ENCODE peak calls at places on chromosome 4, in four cellular contexts. A is HepG2, D is K562, N is GM12878. X is an unnamed sample.

GRCh38 chr4:80448056-80448455 is 112.5 kb downstream of the CFAP299 start:
- DNase-seq in A (no peak), D (no peak), N (no peak), X (no peak)

GRCh38 chr4:31086771-31087330 is 366.7 kb downstream of the PCDH7 start:
- DNase-seq in A (no peak), D (no peak), N (no peak), X (no peak)

GRCh38 chr4:111501946-111502345 is 643.3 kb upstream of the FAM241A start:
- DNase-seq in A (no peak), D (no peak), N (no peak), X (no peak)

GRCh38 chr4:8320386-8320750 is 50.8 kb downstream of the HTRA3 start:
- DNase-seq in A (peak; percentile 18), D (peak; percentile 31), N (no peak), X (no peak)

GRCh38 chr4:184120549-184121127 is 97.0 kb downstream of the ENPP6 start:
- DNase-seq in A (no peak), D (no peak), N (no peak), X (no peak)

GRCh38 chr4:139557506-139558110 is 1.6 kb upstream of the SETD7 start:
- DNase-seq in A (no peak), D (no peak), N (no peak), X (no peak)

GRCh38 chr4:8267077-8267476 is 2.5 kb upstream of the HTRA3 start:
- DNase-seq in A (peak; percentile 52), D (peak; percentile 71), N (no peak), X (peak; percentile 73)

GRCh38 chr4:143358923-143359694 is 22.4 kb downstream of the GAB1 start:
- DNase-seq in A (no peak), D (peak; percentile 48), N (no peak), X (no peak)

GRCh38 chr4:163161536-163162205 is 5.0 kb downstream of the NAF1 start:
- DNase-seq in A (peak; percentile 3), D (peak; percentile 15), N (no peak), X (no peak)

GRCh38 chr4:127623755-127624087 is 9.0 kb upstream of the INTU start:
- DNase-seq in A (no peak), D (no peak), N (no peak), X (no peak)

GRCh38 chr4:38154681-38155588 is 194.7 kb downstream of the PTTG2 start:
- DNase-seq in A (no peak), D (peak; percentile 38), N (no peak), X (no peak)

GRCh38 chr4:10625130-10625529 is 59.4 kb downstream of the CLNK start:
- DNase-seq in A (peak; percentile 2), D (no peak), N (no peak), X (no peak)

GRCh38 chr4:102524691-102525090 is 23.5 kb downstream of the NFKB1 start:
- DNase-seq in A (no peak), D (no peak), N (no peak), X (no peak)

DNA sequence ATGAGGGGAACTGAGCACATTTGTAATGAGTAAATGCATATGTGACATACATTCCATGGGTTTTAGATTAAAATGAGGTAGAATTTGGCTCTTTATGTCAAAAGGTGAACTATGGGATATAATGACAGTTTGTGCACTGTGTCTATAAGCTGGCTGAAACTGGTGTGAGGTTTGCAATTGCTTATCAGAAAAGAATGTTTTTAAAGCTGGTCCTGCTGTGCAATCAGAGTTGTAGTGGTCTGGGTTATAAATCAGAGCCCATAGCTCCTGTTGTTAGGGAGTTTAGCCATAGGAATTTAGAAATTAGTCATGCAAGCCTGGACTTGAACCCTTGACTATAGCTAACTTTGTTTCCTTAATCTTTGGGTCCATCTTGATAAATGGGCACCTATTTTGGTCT is 23.1 kb upstream of the GATB start:
- DNase-seq in A (no peak), D (no peak), N (no peak), X (no peak)
- TF ChIP-seq FOXM1 in A (no peak), D (no peak), N (no peak), X (no peak)

GRCh38 chr4:107647591-107647990 is 72.4 kb downstream of the PAPSS1 start:
- DNase-seq in A (no peak), D (no peak), N (no peak), X (no peak)
- TF ChIP-seq BHLHE40 in A (no peak), D (no peak), N (no peak), X (no peak)

GRCh38 chr4:185779520-185779919 is 32.5 kb downstream of the SORBS2 start:
- DNase-seq in A (peak; percentile 82), D (no peak), N (no peak), X (no peak)

GRCh38 chr4:185780472-185780871 is 31.5 kb downstream of the SORBS2 start:
- DNase-seq in A (no peak), D (no peak), N (no peak), X (no peak)

GRCh38 chr4:185775792-185776555 is 36.0 kb downstream of the SORBS2 start:
- DNase-seq in A (no peak), D (no peak), N (no peak), X (no peak)

GRCh38 chr4:185774815-185775684 is 36.9 kb downstream of the SORBS2 start:
- DNase-seq in A (no peak), D (no peak), N (no peak), X (no peak)

DNA sequence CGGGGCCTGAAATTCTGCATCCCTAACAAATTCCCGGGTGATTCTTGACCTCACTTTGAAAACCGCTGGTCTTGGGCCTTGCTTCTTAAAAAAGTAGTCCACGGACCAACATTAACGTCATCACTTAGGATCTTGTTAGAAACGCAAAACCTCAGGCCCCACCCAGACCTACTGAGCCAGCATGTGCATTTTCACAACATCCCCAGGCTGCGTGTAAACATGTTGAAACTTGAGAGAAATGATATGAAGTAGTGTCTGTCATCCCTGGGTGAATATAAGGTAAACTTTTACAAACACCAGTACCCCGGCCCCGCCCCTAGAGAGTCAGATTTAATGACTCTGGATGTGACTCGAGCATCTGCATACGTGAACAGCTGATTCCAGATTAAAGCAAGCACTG is 33.7 kb downstream of the SORBS2 start:
- DNase-seq in A (no peak), D (no peak), N (no peak), X (no peak)
- TF ChIP-seq FOXM1 in A (no peak), D (no peak), N (no peak), X (no peak)

GRCh38 chr4:115233600-115233999 is 120.2 kb upstream of the NDST4 start:
- DNase-seq in A (no peak), D (no peak), N (no peak), X (no peak)

GRCh38 chr4:115234405-115235093 is 121.1 kb upstream of the NDST4 start:
- DNase-seq in A (peak; percentile 5), D (no peak), N (peak; percentile 12), X (peak; percentile 10)

GRCh38 chr4:115229873-115230272 is 116.5 kb upstream of the NDST4 start:
- DNase-seq in A (no peak), D (no peak), N (peak; percentile 9), X (no peak)

DNA sequence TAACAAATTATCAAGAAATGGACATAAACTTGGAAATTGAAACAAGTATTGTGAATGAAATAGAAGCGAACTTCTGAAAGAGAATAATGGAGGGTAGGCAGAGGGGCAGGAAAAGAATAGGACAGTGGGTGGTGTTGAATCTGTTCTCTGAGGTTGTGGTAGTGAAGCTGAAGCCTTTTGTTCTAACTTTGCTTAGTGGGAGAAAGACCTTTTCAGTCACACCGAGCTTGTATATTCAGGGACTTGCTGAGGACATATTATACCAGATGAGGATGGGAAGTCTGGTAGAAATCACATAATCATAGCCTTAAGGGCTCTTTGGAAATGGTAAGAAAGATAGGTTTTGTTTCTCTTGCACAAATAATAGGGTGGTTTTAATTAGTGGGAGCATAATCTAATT is 115.4 kb upstream of the NDST4 start:
- DNase-seq in A (no peak), D (no peak), N (no peak), X (no peak)
- TF ChIP-seq BHLHE40 in A (no peak), D (no peak), N (no peak), X (no peak)

X was measured in HEK293T.